ENCODE peak calls at places on chromosome X, in seven cellular contexts. P is glutamatergic neuron, D is MCF 10A, T is fibroblast of mammary gland, I is fibroblast of lung, A is GM12878, G is Calu3. X is an unnamed sample.

GRCh38 chrX:63503541-63503940 is 152.4 kb upstream of the SPIN4 start:
- DNase-seq in P (no peak), D (no peak), T (peak; percentile 20), I (peak; percentile 62), A (no peak), G (no peak), X (no peak)

GRCh38 chrX:69045616-69046345 is 119.5 kb downstream of the PJA1 start:
- DNase-seq in P (no peak), D (no peak), T (no peak), I (no peak), A (no peak), G (no peak), X (no peak)

GRCh38 chrX:79266702-79267101 is 100.4 kb downstream of the ITM2A start:
- DNase-seq in P (no peak), D (no peak), T (no peak), I (no peak), A (no peak), G (no peak), X (no peak)

GRCh38 chrX:12887767-12888166 is 18.7 kb upstream of the TLR8 start:
- DNase-seq in P (no peak), D (no peak), T (no peak), I (no peak), A (no peak), G (no peak), X (no peak)

GRCh38 chrX:80290834-80291233 is 129.4 kb upstream of the TENT5D start:
- DNase-seq in P (no peak), D (no peak), T (no peak), I (no peak), A (no peak), G (no peak), X (no peak)

GRCh38 chrX:23317799-23318724 is 16.6 kb upstream of the PTCHD1 start:
- DNase-seq in P (peak; percentile 45), D (peak; percentile 44), T (peak; percentile 6), I (no peak), A (no peak), G (peak; percentile 52), X (peak; percentile 56)

GRCh38 chrX:33183366-33183765 is 28.0 kb downstream of the DMD start:
- DNase-seq in P (no peak), D (no peak), T (peak; percentile 18), I (peak; percentile 24), A (no peak), G (peak; percentile 7), X (no peak)

GRCh38 chrX:38811515-38812239 is 10.4 kb downstream of the MID1IP1 start:
- DNase-seq in P (no peak), D (no peak), T (no peak), I (peak; percentile 51), A (no peak), G (no peak), X (no peak)

GRCh38 chrX:110167952-110168451 is 149.9 kb downstream of the AMMECR1 start:
- DNase-seq in P (peak; percentile 49), D (peak; percentile 49), T (no peak), I (peak; percentile 53), A (no peak), G (peak; percentile 32), X (peak; percentile 37)

GRCh38 chrX:106621836-106622235 is 10.1 kb downstream of the RADX start:
- DNase-seq in P (no peak), D (no peak), T (no peak), I (no peak), A (no peak), G (no peak), X (no peak)

GRCh38 chrX:106615041-106615440 is 3.3 kb downstream of the RADX start:
- DNase-seq in P (no peak), D (no peak), T (no peak), I (peak; percentile 17), A (no peak), G (no peak), X (no peak)

GRCh38 chrX:106619797-106620196 is 8.0 kb downstream of the RADX start:
- DNase-seq in P (no peak), D (peak; percentile 23), T (peak; percentile 17), I (peak; percentile 4), A (no peak), G (peak; percentile 1), X (no peak)
- TF ChIP-seq CTCF in P (peak; percentile 15), D (peak; percentile 43), T (peak; percentile 53), I (peak; percentile 37), A (peak; percentile 50), G (no peak), X (peak; percentile 53)

GRCh38 chrX:133323450-133323849 is 91.8 kb downstream of the GPC4 start:
- DNase-seq in P (no peak), D (no peak), T (no peak), I (no peak), A (no peak), G (no peak), X (no peak)
- TF ChIP-seq CTCF in P (no peak), D (no peak), T (no peak), I (no peak), A (no peak), G (no peak), X (no peak)

DNA sequence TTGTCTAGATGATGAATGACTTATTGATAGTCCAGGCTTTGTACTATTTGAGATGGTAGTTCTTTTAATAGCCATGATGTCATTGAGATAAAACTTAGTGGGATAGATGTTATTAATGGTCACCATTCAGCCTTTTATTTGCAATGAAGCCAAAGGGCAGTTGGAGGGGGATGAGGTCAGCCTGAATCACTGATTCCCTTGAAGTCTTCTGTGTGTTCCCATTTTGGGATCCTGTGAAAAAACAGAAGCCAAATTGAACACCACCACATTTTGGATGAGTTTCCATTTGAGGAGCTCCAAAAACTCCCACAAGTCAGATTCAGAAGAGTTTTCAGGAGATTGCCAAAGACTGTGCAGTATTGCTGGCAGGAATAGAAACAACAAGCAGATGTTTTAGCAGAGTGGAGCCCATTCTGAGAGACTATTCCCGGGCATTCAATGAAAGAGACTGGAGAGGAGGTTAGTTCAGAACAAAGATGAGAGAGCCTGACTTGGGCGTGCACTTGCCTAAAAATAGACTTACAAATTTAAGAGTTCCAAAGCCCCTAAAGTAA is 184.2 kb downstream of the IL1RAPL2 start:
- DNase-seq in P (no peak), D (no peak), T (peak; percentile 45), I (peak; percentile 85), A (no peak), G (no peak), X (no peak)
- TF ChIP-seq CTCF in P (no peak), D (no peak), T (no peak), I (no peak), A (no peak), G (no peak), X (no peak)

DNA sequence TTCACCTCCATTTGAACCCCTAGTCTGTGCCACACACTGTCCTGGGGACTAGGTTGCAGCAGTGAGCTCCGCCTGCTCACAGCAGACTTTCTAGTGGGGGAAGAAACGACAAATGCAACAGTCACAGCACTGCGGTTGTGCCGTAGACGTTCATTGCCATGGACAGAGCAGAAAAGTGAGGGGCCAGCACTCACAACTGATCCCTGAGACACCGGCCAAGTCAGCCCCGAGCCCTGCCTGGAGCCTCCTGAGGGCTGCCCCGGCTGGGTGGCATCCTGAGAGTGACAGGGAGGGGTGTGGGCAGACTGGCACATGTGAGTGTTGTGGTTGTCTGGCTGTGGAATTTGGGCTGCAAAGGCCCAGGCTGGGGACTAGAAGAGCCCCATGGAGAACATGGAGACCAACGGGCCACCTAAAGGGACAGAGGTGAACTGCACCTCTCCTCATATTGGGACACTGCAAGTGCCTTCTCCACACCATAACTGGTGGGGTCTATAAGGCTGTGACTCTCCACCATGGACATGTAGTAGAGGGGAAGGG is 4.6 kb downstream of the DUSP9 start:
- DNase-seq in P (no peak), D (peak; percentile 14), T (no peak), I (no peak), A (no peak), G (no peak), X (no peak)
- TF ChIP-seq CTCF in P (peak; percentile 24), D (peak; percentile 12), T (peak; percentile 17), I (no peak), A (peak; percentile 48), G (peak; percentile 47), X (peak; percentile 46)

DNA sequence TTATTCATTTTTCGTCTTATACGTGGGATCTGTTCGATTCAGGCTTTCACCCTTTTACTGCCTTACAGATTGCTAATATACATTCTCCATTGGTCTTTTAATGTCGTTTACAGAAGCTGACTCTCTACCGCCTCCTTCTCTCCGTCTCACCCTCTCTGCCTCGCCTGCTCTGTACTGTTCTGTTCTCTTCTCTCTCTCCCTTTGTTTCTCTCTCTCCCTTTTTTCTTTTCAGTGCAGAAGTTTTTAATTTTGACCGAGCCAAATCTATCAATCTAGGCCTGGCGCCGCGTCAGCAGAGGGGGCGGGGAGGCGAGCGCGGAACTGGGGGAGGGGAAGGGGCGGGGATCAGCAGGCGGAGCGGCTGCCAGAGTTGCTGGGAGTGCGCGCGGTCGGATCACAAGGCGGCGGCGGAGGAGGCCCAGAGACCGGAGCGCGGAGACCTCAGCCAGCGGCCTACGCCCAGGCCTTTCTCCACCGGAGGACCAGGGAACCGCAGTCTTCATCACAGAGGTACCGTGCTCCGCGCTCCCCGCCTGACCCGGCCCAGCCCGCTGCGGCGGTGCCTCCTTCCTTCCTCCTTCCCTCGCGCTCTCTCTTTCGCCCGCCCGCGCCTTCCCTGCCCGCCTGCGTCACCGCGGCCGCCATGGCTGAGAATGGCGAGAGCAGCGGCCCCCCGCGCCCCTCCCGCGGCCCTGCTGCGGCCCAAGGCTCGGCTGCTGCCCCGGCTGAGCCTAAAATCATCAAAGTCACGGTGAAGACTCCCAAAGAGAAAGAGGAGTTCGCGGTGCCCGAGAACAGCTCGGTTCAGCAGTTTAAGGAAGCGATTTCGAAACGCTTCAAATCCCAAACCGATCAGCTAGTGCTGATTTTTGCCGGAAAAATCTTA is at the start of gene UBQLN2:
- DNase-seq in P (peak; percentile 86), D (peak; percentile 71), T (peak; percentile 75), I (peak; percentile 77), A (no peak), G (peak; percentile 78), X (peak; percentile 50)
- TF ChIP-seq CTCF in P (no peak), D (no peak), T (peak; percentile 32), I (peak; percentile 31), A (no peak), G (no peak), X (peak; percentile 28)

DNA sequence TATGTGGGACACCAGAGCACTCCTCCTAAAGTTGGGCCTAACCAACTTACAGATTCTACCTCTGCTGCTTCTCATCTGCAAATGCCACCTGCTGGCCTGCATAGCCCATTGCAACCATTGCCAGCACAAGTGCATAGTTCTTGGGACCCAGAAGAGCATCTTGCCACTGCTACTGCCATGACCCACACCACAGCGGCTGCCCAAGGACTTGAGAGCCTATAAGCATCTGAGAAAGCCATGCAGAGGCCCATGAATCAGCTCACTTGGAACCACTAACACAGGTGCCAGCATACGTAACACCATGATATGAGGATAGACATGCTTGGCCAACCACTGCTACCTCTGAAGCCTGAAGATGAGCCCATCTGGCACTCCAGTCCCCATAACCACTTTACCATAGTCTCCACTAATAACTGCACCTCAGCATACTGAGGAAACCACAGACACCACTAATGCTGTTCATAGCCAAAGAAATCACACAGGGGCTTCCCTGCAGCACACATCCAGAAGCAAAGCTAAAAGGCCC is 258.1 kb upstream of the AGTR2 start:
- DNase-seq in P (no peak), D (peak; percentile 12), T (peak; percentile 12), I (no peak), A (peak; percentile 57), G (no peak), X (no peak)
- TF ChIP-seq CTCF in P (peak; percentile 20), D (no peak), T (peak; percentile 49), I (no peak), A (peak; percentile 50), G (no peak), X (peak; percentile 21)

GRCh38 chrX:74536142-74537010 is 78.0 kb downstream of the RLIM start:
- DNase-seq in P (peak; percentile 70), D (peak; percentile 77), T (peak; percentile 85), I (peak; percentile 90), A (no peak), G (peak; percentile 52), X (peak; percentile 53)
- TF ChIP-seq CTCF in P (peak; percentile 48), D (peak; percentile 29), T (peak; percentile 31), I (peak; percentile 30), A (peak; percentile 40), G (peak; percentile 23), X (peak; percentile 57)